ENCODE peak calls at places on chromosomes 6 and 20, in five cellular contexts. One of them, this sample, is unnamed.

GRCh38 chr6:166677941-166678340 is 50.9 kb upstream of the RPS6KA2 start:
- DNase-seq in HepG2: no peak
- DNase-seq in GM12878: no peak
- DNase-seq in HCT116: no peak
- DNase-seq in K562: no peak
- DNase-seq in this sample: no peak

GRCh38 chr6:11174245-11174616 is 58.2 kb downstream of the NEDD9 start:
- DNase-seq in HCT116: no peak
- DNase-seq in GM12878: no peak
- DNase-seq in K562: no peak
- DNase-seq in HepG2: no peak
- DNase-seq in this sample: no peak

GRCh38 chr20:35732644-35732982 is 9.4 kb downstream of the RBM39 start:
- DNase-seq in HCT116: no peak
- DNase-seq in GM12878: no peak
- DNase-seq in K562: no peak
- DNase-seq in HepG2: no peak
- DNase-seq in this sample: no peak

GRCh38 chr6:35552285-35552917 is 39.7 kb upstream of the TULP1 start:
- DNase-seq in HepG2: peak; percentile 40
- DNase-seq in HCT116: peak; percentile 26
- DNase-seq in K562: peak; percentile 83
- DNase-seq in GM12878: peak; percentile 15
- DNase-seq in this sample: peak; percentile 27

GRCh38 chr6:155959898-155960297 is 504.3 kb upstream of the NOX3 start:
- DNase-seq in HCT116: no peak
- DNase-seq in GM12878: no peak
- DNase-seq in K562: no peak
- DNase-seq in HepG2: peak; percentile 48
- DNase-seq in this sample: no peak

GRCh38 chr20:22402990-22403859 is 181.1 kb downstream of the FOXA2 start:
- DNase-seq in K562: no peak
- DNase-seq in HepG2: peak; percentile 64
- DNase-seq in HCT116: no peak
- DNase-seq in GM12878: no peak
- DNase-seq in this sample: no peak

GRCh38 chr6:98845201-98846020 is 11.0 kb downstream of the POU3F2 start:
- DNase-seq in K562: peak; percentile 75
- DNase-seq in HCT116: peak; percentile 34
- DNase-seq in HepG2: peak; percentile 40
- DNase-seq in GM12878: peak; percentile 11
- DNase-seq in this sample: peak; percentile 81

GRCh38 chr20:57779401-57780003 is 69.7 kb upstream of the PMEPA1 start:
- DNase-seq in HCT116: no peak
- DNase-seq in GM12878: no peak
- DNase-seq in K562: no peak
- DNase-seq in HepG2: no peak
- DNase-seq in this sample: peak; percentile 53

GRCh38 chr20:58719258-58719657 is 26.7 kb downstream of the NPEPL1 start:
- DNase-seq in HepG2: no peak
- DNase-seq in HCT116: no peak
- DNase-seq in GM12878: no peak
- DNase-seq in K562: no peak
- DNase-seq in this sample: no peak

GRCh38 chr6:133313068-133313467 is 71.9 kb downstream of the EYA4 start:
- DNase-seq in HepG2: no peak
- DNase-seq in GM12878: no peak
- DNase-seq in HCT116: no peak
- DNase-seq in K562: no peak
- DNase-seq in this sample: no peak

GRCh38 chr6:47734826-47735481 is 36.6 kb downstream of the ADGRF4 start:
- DNase-seq in K562: no peak
- DNase-seq in HCT116: no peak
- DNase-seq in GM12878: no peak
- DNase-seq in HepG2: no peak
- DNase-seq in this sample: no peak

GRCh38 chr6:1285589-1286340 is 26.1 kb upstream of the FOXQ1 start:
- DNase-seq in K562: no peak
- DNase-seq in GM12878: no peak
- DNase-seq in HepG2: no peak
- DNase-seq in HCT116: no peak
- DNase-seq in this sample: no peak

GRCh38 chr6:113317870-113318269 is 539.3 kb upstream of the MARCKS start:
- DNase-seq in HepG2: no peak
- DNase-seq in HCT116: no peak
- DNase-seq in GM12878: no peak
- DNase-seq in K562: no peak
- DNase-seq in this sample: no peak

GRCh38 chr6:12383448-12383847 is 93.3 kb downstream of the EDN1 start:
- DNase-seq in HCT116: no peak
- DNase-seq in K562: no peak
- DNase-seq in GM12878: peak; percentile 72
- DNase-seq in HepG2: no peak
- DNase-seq in this sample: no peak

DNA sequence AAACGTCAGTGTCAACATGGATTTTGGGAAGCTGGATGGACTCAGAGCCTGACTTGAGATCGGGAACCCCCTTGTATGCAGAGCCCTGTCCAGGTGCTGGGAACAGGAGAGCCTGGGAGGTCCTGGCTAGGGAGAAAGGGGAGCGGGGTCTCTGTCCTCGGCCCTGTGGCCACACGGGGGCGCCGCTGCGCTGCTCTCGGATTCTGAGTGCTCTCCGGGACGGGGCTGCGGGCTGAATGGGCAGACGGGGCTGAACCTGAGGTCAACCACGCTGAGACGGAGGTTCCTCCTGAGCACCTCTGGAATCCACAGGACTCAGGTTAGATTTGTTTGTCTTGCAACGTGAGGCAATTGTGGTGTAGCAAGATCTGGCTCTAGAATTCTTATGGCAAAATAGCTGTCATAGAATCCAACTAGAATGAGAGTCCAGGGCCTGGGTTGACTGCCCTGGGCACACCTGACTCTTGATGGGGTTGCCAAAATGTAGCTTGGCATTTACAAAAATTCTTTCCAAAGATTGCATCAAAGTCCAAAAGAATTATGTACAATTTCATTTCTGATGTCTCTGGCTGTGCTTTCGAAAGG is 20.6 kb upstream of the HLA-F start:
- DNase-seq in HepG2: peak; percentile 19
- DNase-seq in K562: peak; percentile 81
- DNase-seq in GM12878: no peak
- DNase-seq in HCT116: peak; percentile 36
- DNase-seq in this sample: no peak
- TF ChIP-seq JUND in HepG2: no peak
- TF ChIP-seq JUND in K562: no peak
- TF ChIP-seq JUND in GM12878: no peak
- TF ChIP-seq JUND in HCT116: no peak
- TF ChIP-seq JUND in this sample: no peak

GRCh38 chr6:160041608-160042007 is 72.7 kb downstream of the IGF2R start:
- DNase-seq in HepG2: peak; percentile 22
- DNase-seq in K562: no peak
- DNase-seq in HCT116: no peak
- DNase-seq in GM12878: no peak
- DNase-seq in this sample: peak; percentile 33
- TF ChIP-seq JUND in HepG2: no peak
- TF ChIP-seq JUND in K562: no peak
- TF ChIP-seq JUND in HCT116: no peak
- TF ChIP-seq JUND in GM12878: no peak
- TF ChIP-seq JUND in this sample: no peak

DNA sequence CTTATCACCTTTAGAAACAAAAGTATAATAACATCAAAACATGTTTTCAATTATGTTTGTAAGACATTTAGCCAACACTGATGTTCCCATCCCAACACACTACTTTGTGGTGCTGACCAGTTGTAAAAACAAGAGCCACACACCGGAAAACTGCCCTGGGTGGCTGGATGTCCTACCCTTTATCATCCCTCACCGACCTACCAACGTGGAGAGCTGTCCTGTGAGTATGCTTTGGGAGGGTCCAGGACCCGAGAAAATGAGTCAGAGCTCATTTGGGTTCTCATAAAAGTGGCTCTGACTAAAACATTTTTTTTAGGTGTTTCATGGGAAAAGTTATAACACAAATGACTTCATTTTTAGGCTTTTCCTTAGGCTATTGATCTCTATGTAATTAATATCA is 29.3 kb upstream of the CTAGE9 start:
- DNase-seq in HCT116: no peak
- DNase-seq in K562: no peak
- DNase-seq in HepG2: no peak
- DNase-seq in GM12878: no peak
- DNase-seq in this sample: no peak
- TF ChIP-seq JUND in HCT116: no peak
- TF ChIP-seq JUND in K562: no peak
- TF ChIP-seq JUND in HepG2: no peak
- TF ChIP-seq JUND in GM12878: no peak
- TF ChIP-seq JUND in this sample: no peak

GRCh38 chr6:119109654-119110325 is 31.3 kb upstream of the FAM184A start:
- DNase-seq in HepG2: no peak
- DNase-seq in K562: no peak
- DNase-seq in HCT116: no peak
- DNase-seq in GM12878: no peak
- DNase-seq in this sample: no peak

GRCh38 chr6:119105262-119105661 is 26.8 kb upstream of the FAM184A start:
- DNase-seq in K562: no peak
- DNase-seq in HepG2: no peak
- DNase-seq in GM12878: no peak
- DNase-seq in HCT116: no peak
- DNase-seq in this sample: no peak

GRCh38 chr6:119112856-119113530 is 34.5 kb upstream of the FAM184A start:
- DNase-seq in HCT116: no peak
- DNase-seq in HepG2: no peak
- DNase-seq in K562: no peak
- DNase-seq in GM12878: no peak
- DNase-seq in this sample: no peak

GRCh38 chr6:119108076-119108475 is 29.6 kb upstream of the FAM184A start:
- DNase-seq in HCT116: no peak
- DNase-seq in K562: no peak
- DNase-seq in HepG2: no peak
- DNase-seq in GM12878: no peak
- DNase-seq in this sample: no peak

DNA sequence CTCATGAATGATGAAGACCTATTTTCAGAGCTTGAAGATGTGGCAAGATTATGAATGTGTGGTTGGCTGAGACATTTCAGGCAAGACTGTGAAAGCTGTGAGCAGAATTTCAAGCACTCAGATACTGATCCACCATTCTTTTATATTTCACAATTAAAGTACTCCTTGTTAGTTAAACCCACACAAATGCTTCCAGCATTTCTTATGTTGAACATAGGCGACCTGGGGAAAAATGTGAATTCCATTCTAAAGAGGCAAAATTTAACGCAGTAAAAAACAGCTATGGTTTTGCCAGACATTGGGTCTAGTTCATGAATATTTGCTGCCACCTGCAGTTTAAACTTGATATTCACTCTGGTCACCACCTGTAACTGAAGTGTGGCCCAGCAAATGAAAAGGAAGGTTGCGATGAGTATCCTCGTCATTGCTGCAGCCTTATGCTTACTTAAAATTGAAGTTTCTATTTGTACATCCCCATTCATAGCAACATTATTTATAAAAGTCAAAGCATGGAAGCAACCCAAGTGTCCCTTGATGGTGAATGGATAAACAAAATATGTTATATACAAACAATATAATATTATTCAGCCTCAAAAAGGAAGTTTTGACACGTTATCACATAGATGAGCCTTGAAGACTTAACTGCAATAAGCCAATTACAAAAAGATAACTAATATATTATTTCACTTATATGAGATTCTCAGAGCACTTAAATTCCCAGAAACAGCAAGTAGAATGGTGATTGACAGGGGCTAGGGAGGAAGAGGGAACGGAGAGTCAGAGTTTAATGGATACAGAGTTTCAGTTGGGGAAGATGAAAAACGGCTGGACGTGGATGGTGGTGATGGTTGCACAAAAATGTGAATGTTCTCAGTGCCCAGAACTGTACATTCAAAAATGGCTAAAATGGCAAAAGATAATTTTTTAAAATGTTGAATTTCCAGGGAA is 32.4 kb upstream of the FAM184A start:
- DNase-seq in GM12878: peak; percentile 28
- DNase-seq in K562: peak; percentile 65
- DNase-seq in HepG2: peak; percentile 69
- DNase-seq in HCT116: peak; percentile 44
- DNase-seq in this sample: no peak
- TF ChIP-seq JUND in GM12878: no peak
- TF ChIP-seq JUND in K562: no peak
- TF ChIP-seq JUND in HepG2: no peak
- TF ChIP-seq JUND in HCT116: no peak
- TF ChIP-seq JUND in this sample: no peak

DNA sequence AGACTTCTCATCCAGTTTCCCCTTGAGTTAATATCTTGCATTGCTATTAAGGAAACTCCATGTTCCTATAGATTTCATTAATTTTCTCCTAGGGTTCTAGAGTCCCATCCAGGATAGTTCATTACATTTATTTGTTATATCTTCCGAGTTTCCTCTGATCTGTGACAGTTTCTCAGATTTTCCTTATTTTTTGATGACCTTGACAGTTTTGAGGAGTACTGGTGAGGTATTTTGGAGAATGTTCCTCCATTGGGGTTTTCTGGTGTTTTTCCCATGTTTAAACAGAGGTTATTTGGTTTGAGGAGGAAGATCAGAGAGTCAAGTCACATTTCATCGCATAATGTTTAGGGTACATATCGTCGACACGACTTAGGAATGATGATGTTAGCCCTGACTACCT is 67.7 kb downstream of the LAMP5 start:
- DNase-seq in GM12878: no peak
- DNase-seq in HepG2: no peak
- DNase-seq in HCT116: no peak
- DNase-seq in K562: no peak
- DNase-seq in this sample: no peak
- TF ChIP-seq JUND in GM12878: no peak
- TF ChIP-seq JUND in HepG2: no peak
- TF ChIP-seq JUND in HCT116: no peak
- TF ChIP-seq JUND in K562: no peak
- TF ChIP-seq JUND in this sample: no peak

DNA sequence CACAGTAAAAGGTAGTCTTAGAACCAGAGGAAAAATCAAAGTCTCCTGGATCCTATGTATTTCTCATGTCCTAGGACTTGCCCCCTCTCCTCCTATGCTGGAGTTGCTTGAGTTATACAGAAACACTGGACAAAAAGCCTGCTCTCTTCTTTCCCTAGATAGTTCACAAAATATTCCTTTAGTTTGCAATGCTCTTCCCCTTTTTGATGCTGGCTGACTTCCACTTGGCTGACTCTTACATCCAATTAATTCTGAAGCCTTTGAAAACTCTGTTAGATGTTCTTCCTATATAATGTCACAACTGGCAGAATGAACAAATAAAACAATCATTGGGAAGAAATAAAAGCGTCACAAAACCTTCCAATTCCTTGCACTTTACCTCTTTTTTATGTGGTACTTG is 253.8 kb upstream of the CITED2 start:
- DNase-seq in GM12878: no peak
- DNase-seq in HCT116: no peak
- DNase-seq in K562: no peak
- DNase-seq in HepG2: no peak
- DNase-seq in this sample: no peak
- TF ChIP-seq JUND in GM12878: no peak
- TF ChIP-seq JUND in HCT116: no peak
- TF ChIP-seq JUND in K562: no peak
- TF ChIP-seq JUND in HepG2: no peak
- TF ChIP-seq JUND in this sample: no peak

This sample was measured in T47D.